ENCODE peak calls at places on chromosomes 4 and X, in four cellular contexts. Y is ACHN; T is GM10248; B is naive thymus-derived CD8-positive, alpha-beta T cell. Z is an unnamed sample.

GRCh38 chr4:5747746-5748365 is 36.9 kb downstream of the EVC start:
- DNase-seq in Y (peak; percentile 90), T (no peak), B (no peak), Z (no peak)

GRCh38 chr4:153154010-153154975 is 50.0 kb upstream of the TRIM2 start:
- DNase-seq in Y (peak; percentile 8), T (no peak), B (no peak), Z (peak; percentile 58)

GRCh38 chr4:139887962-139888735 is 222.5 kb downstream of the MGST2 start:
- DNase-seq in Y (no peak), T (peak; percentile 29), B (no peak), Z (no peak)

GRCh38 chr4:20844311-20844710 is 144.1 kb downstream of the PACRGL start:
- DNase-seq in Y (no peak), T (no peak), B (no peak), Z (no peak)

GRCh38 chr4:83691998-83692397 is 156.1 kb downstream of the GPAT3 start:
- DNase-seq in Y (no peak), T (no peak), B (no peak), Z (peak; percentile 18)

GRCh38 chrX:49157194-49157593 is 5.4 kb upstream of the MAGIX start:
- DNase-seq in Y (no peak), T (no peak), B (no peak), Z (no peak)

GRCh38 chr4:185995665-185996064 is 73.3 kb upstream of the TLR3 start:
- DNase-seq in Y (no peak), T (no peak), B (no peak), Z (no peak)

GRCh38 chr4:119025916-119026661 is 109.5 kb upstream of the MYOZ2 start:
- DNase-seq in Y (peak; percentile 61), T (no peak), B (no peak), Z (peak; percentile 76)

GRCh38 chrX:134115270-134115669 is 121.7 kb upstream of the CCDC160 start:
- DNase-seq in Y (no peak), T (no peak), B (no peak), Z (no peak)

GRCh38 chr4:147109800-147110199 is 164.1 kb upstream of the TTC29 start:
- DNase-seq in Y (no peak), T (no peak), B (no peak), Z (no peak)

GRCh38 chr4:12359420-12359819 is 930.7 kb upstream of the HS3ST1 start:
- DNase-seq in Y (no peak), T (no peak), B (no peak), Z (no peak)

GRCh38 chr4:83348074-83348473 is 13.4 kb upstream of the HPSE start:
- DNase-seq in Y (no peak), T (no peak), B (no peak), Z (no peak)

GRCh38 chr4:74670583-74670982 is 123.7 kb downstream of the BTC start:
- DNase-seq in Y (peak; percentile 13), T (no peak), B (no peak), Z (no peak)

GRCh38 chrX:68511255-68511654 is 12.4 kb downstream of the YIPF6 start:
- DNase-seq in Y (peak; percentile 41), T (peak; percentile 48), B (peak; percentile 20), Z (peak; percentile 33)